ENCODE peak calls at places on chromosomes 5 and 9, in ten cellular contexts. D, Q, R, A, K, Z, O, E, U and M are unnamed samples.

GRCh38 chr9:14924821-14925220 is 14.6 kb upstream of the FREM1 start:
- DNase-seq in D (no peak), Q (no peak), R (no peak), A (no peak), K (no peak), Z (no peak), O (no peak), E (no peak), U (no peak), M (no peak)

GRCh38 chr5:64384761-64385160 is 121.1 kb upstream of the RGS7BP start:
- DNase-seq in D (peak), Q (no peak), R (peak), A (no peak), K (peak), Z (peak), O (peak), E (no peak), U (no peak), M (no peak)

GRCh38 chr9:129343697-129344375 is 165.8 kb upstream of the IER5L start:
- DNase-seq in D (no peak), Q (peak), R (no peak), A (peak), K (no peak), Z (no peak), O (peak), E (peak), U (no peak), M (no peak)

GRCh38 chr5:36689225-36689624 is 82.8 kb downstream of the SLC1A3 start:
- DNase-seq in D (no peak), Q (peak), R (no peak), A (no peak), K (no peak), Z (no peak), O (peak), E (no peak), U (no peak), M (no peak)

GRCh38 chr9:16870606-16871357 is at the start of gene BNC2:
- DNase-seq in D (peak), Q (peak), R (peak), A (peak), K (peak), Z (peak), O (peak), E (peak), U (no peak), M (no peak)

GRCh38 chr5:80959768-80960442 is at the start of gene RASGRF2:
- DNase-seq in D (no peak), Q (peak), R (peak), A (peak), K (no peak), Z (peak), O (no peak), E (peak), U (peak), M (peak)

GRCh38 chr5:138515571-138516275 is 27.3 kb downstream of the ETF1 start:
- DNase-seq in D (no peak), Q (no peak), R (no peak), A (no peak), K (no peak), Z (no peak), O (no peak), E (no peak), U (no peak), M (no peak)

GRCh38 chr5:179820483-179821297 is at the start of gene SQSTM1:
- DNase-seq in D (peak), Q (peak), R (peak), A (peak), K (peak), Z (peak), O (peak), E (peak), U (peak), M (peak)

GRCh38 chr5:118863345-118863744 is 125.0 kb downstream of the DTWD2 start:
- DNase-seq in D (no peak), Q (no peak), R (no peak), A (no peak), K (no peak), Z (no peak), O (no peak), E (no peak), U (no peak), M (no peak)

GRCh38 chr9:135515083-135515511 is 6.1 kb upstream of the LCN1 start:
- DNase-seq in D (no peak), Q (no peak), R (no peak), A (no peak), K (no peak), Z (no peak), O (no peak), E (no peak), U (no peak), M (no peak)

GRCh38 chr5:141771031-141771430 is 89.0 kb upstream of the ARAP3 start:
- DNase-seq in D (no peak), Q (no peak), R (peak), A (no peak), K (no peak), Z (no peak), O (no peak), E (no peak), U (no peak), M (no peak)

GRCh38 chr5:36691993-36692392 is 85.6 kb downstream of the SLC1A3 start:
- DNase-seq in D (no peak), Q (peak), R (no peak), A (no peak), K (no peak), Z (no peak), O (no peak), E (no peak), U (no peak), M (no peak)

GRCh38 chr5:43367453-43367852 is 44.7 kb downstream of the CCL28 start:
- DNase-seq in D (no peak), Q (no peak), R (no peak), A (no peak), K (no peak), Z (no peak), O (no peak), E (no peak), U (no peak), M (no peak)

GRCh38 chr9:108478871-108479332 is 376.9 kb downstream of the ACTL7B start:
- DNase-seq in D (peak), Q (peak), R (no peak), A (no peak), K (no peak), Z (peak), O (no peak), E (no peak), U (no peak), M (no peak)

GRCh38 chr9:95204310-95204709 is 113.2 kb downstream of the FANCC start:
- DNase-seq in D (no peak), Q (no peak), R (no peak), A (no peak), K (no peak), Z (no peak), O (no peak), E (no peak), U (no peak), M (no peak)

GRCh38 chr9:135898634-135899407 is 8.5 kb downstream of the CAMSAP1 start:
- DNase-seq in D (no peak), Q (no peak), R (no peak), A (no peak), K (no peak), Z (no peak), O (peak), E (no peak), U (no peak), M (no peak)

GRCh38 chr5:171946382-171946781 is 60.1 kb downstream of the FBXW11 start:
- DNase-seq in D (no peak), Q (no peak), R (peak), A (no peak), K (no peak), Z (no peak), O (no peak), E (no peak), U (no peak), M (no peak)

GRCh38 chr5:173453167-173453566 is 125.0 kb upstream of the STC2 start:
- DNase-seq in D (peak), Q (no peak), R (no peak), A (no peak), K (no peak), Z (no peak), O (no peak), E (no peak), U (no peak), M (no peak)